ENCODE peak calls at places on chromosomes 13 and 19, in four cellular contexts. F is neural crest cell, R is progenitor cell of endocrine pancreas, X is PC-9. H is an unnamed sample.

GRCh38 chr19:28482221-28482620 is 730.7 kb downstream of the UQCRFS1 start:
- DNase-seq in X (no peak), R (no peak), F (no peak), H (no peak)

GRCh38 chr13:107854880-107855279 is 360.5 kb downstream of the LIG4 start:
- DNase-seq in F (no peak), R (no peak), X (no peak), H (no peak)

GRCh38 chr13:75432045-75432444 is 49.9 kb downstream of the TBC1D4 start:
- DNase-seq in X (no peak), R (no peak), F (no peak), H (no peak)

GRCh38 chr13:19264711-19265110 is 83.1 kb upstream of the TUBA3C start:
- DNase-seq in X (no peak), R (no peak), F (no peak), H (no peak)

GRCh38 chr13:24036115-24036514 is 124.4 kb upstream of the SPATA13 start:
- DNase-seq in R (no peak), X (no peak), F (no peak), H (no peak)

GRCh38 chr13:63124863-63125262 is 1709.2 kb upstream of the PCDH20 start:
- DNase-seq in F (no peak), R (no peak), X (no peak), H (no peak)

GRCh38 chr19:44782729-44783128 is 5.0 kb downstream of the CBLC start:
- DNase-seq in F (no peak), X (no peak), R (no peak), H (no peak)

GRCh38 chr13:21538280-21538679 is 65.7 kb downstream of the MICU2 start:
- DNase-seq in R (no peak), F (no peak), X (no peak), H (no peak)

GRCh38 chr19:9935409-9936062 is 779 bp downstream of the OLFM2 start:
- DNase-seq in X (no peak), F (no peak), R (no peak), H (no peak)

GRCh38 chr19:5143471-5144411 is 174.8 kb downstream of the KDM4B start:
- DNase-seq in F (no peak), X (no peak), R (no peak), H (no peak)

GRCh38 chr19:12669272-12670158 is 2.9 kb downstream of the WDR83 start:
- DNase-seq in F (peak; percentile 67), X (peak; percentile 73), R (peak; percentile 59), H (peak; percentile 72)

GRCh38 chr13:72535076-72535475 is 192.4 kb downstream of the MZT1 start:
- DNase-seq in F (no peak), X (no peak), R (no peak), H (no peak)

GRCh38 chr13:36151591-36151990 is 20.4 kb upstream of the DCLK1 start:
- DNase-seq in R (no peak), F (no peak), X (no peak), H (no peak)

GRCh38 chr19:43524922-43525835 is 1.8 kb downstream of the ETHE1 start:
- DNase-seq in X (peak; percentile 72), R (no peak), F (no peak), H (peak; percentile 62)

GRCh38 chr19:51024924-51025323 is 1.5 kb downstream of the KLK11 start:
- DNase-seq in X (no peak), R (no peak), F (no peak), H (no peak)

GRCh38 chr19:13153627-13154240 is 3.5 kb downstream of the IER2 start:
- DNase-seq in R (peak; percentile 23), F (no peak), X (no peak), H (peak; percentile 49)

GRCh38 chr19:19745496-19746285 is 12.8 kb upstream of the ZNF14 start:
- DNase-seq in F (no peak), R (no peak), X (no peak), H (no peak)

GRCh38 chr19:46339491-46339890 is 7.4 kb upstream of the PPP5C start:
- DNase-seq in F (no peak), R (no peak), X (no peak), H (no peak)

GRCh38 chr19:11578342-11579142 is 1.1 kb upstream of the ACP5 start:
- DNase-seq in R (no peak), X (peak; percentile 17), F (no peak), H (peak; percentile 25)

GRCh38 chr13:111384441-111385181 is 64.2 kb downstream of the TEX29 start:
- DNase-seq in R (no peak), F (no peak), X (no peak), H (no peak)

GRCh38 chr13:41694902-41695301 is 237.6 kb downstream of the RGCC start:
- DNase-seq in X (no peak), F (no peak), R (no peak), H (no peak)

DNA sequence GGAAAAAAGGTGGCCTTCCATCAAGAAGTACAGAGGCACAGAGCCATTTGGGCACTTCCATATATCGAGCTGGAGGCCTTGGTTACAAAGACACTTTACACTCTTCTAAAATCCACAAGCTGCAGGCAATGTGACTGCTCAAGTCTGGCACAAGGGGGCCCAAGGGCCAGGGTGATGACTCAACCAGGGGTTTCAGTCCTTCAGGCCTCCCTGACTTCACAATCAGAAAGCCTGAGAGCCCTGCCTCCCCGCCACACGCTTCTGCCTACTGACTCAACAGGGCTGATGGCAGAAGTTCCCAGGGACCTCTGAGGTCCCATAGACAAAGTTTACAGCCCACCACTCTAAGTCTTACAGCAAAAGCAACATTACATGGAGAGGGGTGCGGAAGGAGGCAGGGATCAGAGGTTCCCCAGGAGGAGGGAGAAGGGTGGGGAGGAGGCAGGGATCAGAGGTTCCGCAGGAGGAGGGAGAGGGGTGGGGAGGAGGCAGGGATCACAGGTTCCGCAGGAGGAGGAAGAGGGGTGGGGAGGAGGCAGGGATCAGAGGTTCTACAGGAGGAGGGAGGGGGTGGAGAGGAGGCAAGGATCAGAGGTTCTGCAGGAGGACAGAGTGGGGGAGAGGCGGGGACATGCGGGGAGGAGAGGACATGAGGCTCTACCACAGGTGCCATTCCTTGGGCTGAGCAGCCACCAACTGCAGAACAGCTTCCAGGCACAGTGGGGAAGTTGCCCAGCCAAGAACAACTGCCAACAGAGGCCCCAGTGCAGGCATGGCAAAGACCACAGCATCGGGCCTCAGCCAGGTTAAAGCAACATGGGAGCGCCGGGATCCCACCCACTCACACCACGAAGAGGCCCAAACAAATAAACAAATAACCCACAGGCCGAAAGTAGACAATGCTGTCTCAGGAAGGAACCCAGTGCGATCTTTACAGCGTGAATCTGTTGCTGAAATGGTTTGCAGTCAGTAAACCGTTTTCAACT is 52.0 kb downstream of the SLC7A1 start:
- DNase-seq in X (no peak), F (no peak), R (no peak), H (no peak)
- TF ChIP-seq CTCF in X (no peak), F (no peak), R (no peak), H (no peak)

GRCh38 chr13:90906554-90906953 is 440.9 kb upstream of the MIR17HG start:
- DNase-seq in R (no peak), F (no peak), X (no peak), H (no peak)

GRCh38 chr13:90910240-90910639 is 437.2 kb upstream of the MIR17HG start:
- DNase-seq in X (no peak), F (no peak), R (no peak), H (no peak)

GRCh38 chr13:90912247-90912646 is 435.2 kb upstream of the MIR17HG start:
- DNase-seq in R (no peak), X (no peak), F (no peak), H (no peak)

GRCh38 chr13:90908792-90909191 is 438.7 kb upstream of the MIR17HG start:
- DNase-seq in X (no peak), R (no peak), F (no peak), H (no peak)
- TF ChIP-seq CTCF in X (no peak), R (no peak), F (no peak), H (no peak)

GRCh38 chr19:49766007-49766937 is 529 bp upstream of the AP2A1 start:
- DNase-seq in R (peak; percentile 98), X (peak; percentile 99), F (peak; percentile 95), H (peak; percentile 99)
- TF ChIP-seq CTCF in R (no peak), X (no peak), F (no peak), H (no peak)

GRCh38 chr13:46551410-46552301 is 1.3 kb upstream of the LRCH1 start:
- DNase-seq in X (peak; percentile 73), F (peak; percentile 81), R (peak; percentile 51), H (peak; percentile 84)
- TF ChIP-seq CTCF in X (peak; percentile 89), F (peak; percentile 91), R (peak; percentile 87), H (peak; percentile 75)

GRCh38 chr13:54950546-54950945 is 1921.9 kb downstream of the OLFM4 start:
- DNase-seq in F (no peak), X (no peak), R (no peak), H (no peak)
- TF ChIP-seq CTCF in F (peak; percentile 28), X (peak; percentile 38), R (peak; percentile 11), H (no peak)

GRCh38 chr13:31967155-31967554 is 64.4 kb upstream of the FRY start:
- DNase-seq in X (no peak), F (no peak), R (no peak), H (no peak)
- TF ChIP-seq CTCF in X (peak; percentile 62), F (peak; percentile 59), R (peak; percentile 48), H (peak; percentile 42)

GRCh38 chr19:48738557-48739399 is 1.6 kb downstream of the RASIP1 start:
- DNase-seq in X (peak; percentile 96), F (peak; percentile 95), R (peak; percentile 96), H (peak; percentile 99)

GRCh38 chr19:48731452-48731851 is 9.0 kb downstream of the RASIP1 start:
- DNase-seq in R (no peak), X (no peak), F (no peak), H (no peak)

GRCh38 chr19:48737360-48737998 is 2.9 kb downstream of the RASIP1 start:
- DNase-seq in X (no peak), R (no peak), F (no peak), H (no peak)

GRCh38 chr19:48734625-48735024 is 5.8 kb downstream of the RASIP1 start:
- DNase-seq in F (no peak), X (no peak), R (no peak), H (no peak)

GRCh38 chr19:48735031-48735615 is 5.3 kb downstream of the RASIP1 start:
- DNase-seq in F (peak; percentile 45), X (peak; percentile 54), R (no peak), H (no peak)
- TF ChIP-seq CTCF in F (no peak), X (no peak), R (no peak), H (no peak)

DNA sequence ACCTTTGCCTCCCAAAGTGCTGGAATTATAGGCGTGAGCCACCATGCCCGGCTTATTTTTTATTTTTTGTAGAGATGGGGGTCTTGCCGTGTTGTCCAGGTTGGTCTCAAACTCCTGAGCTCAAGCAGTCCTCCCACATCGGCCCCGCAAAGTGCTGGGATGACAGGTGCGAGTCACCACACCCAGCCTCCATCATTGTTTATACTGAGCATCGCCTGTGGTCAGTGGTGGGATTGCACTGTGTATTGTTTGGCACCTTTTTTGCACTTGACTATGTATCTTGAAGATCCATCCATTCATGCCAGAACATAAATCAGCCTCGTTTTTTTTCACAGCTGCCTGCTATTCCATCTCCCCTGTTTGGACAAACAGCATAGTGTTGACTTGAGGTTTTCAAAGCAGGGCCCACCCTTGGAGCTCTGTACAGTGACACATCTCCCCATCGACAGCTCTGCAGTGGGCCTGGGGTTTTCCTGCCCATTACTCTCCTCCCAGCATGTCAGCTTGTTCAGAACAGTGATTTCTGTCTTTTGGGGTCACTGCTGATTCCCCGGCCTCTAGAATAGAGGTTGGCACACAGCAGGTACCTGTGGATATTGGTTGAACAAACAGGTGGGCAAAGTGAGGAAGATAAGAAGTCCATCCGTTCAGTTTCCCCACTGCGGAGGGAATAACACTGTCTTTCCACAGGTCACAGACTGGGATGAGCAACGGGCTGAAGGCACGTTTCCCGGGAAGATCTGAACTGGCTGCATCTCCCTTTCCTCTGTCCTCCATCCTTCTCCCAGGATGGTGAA is 8.2 kb upstream of the UPK1A start:
- DNase-seq in X (no peak), R (no peak), F (no peak), H (no peak)
- TF ChIP-seq CTCF in X (peak; percentile 48), R (no peak), F (peak; percentile 35), H (peak; percentile 58)

GRCh38 chr13:29713841-29714240 is 118.4 kb upstream of the SLC7A1 start:
- DNase-seq in R (no peak), X (no peak), F (no peak), H (no peak)
- TF ChIP-seq CTCF in R (peak; percentile 64), X (peak; percentile 85), F (peak; percentile 74), H (peak; percentile 92)

H was measured in endothelial cell.